ENCODE peak calls at places on chromosomes 4 and X, in four cellular contexts. A is GM10248, M is ovary, S is adrenal gland. V is an unnamed sample.

GRCh38 chrX:15292861-15293260 is 22.6 kb downstream of the ASB11 start:
- DNase-seq in A (no peak), M (no peak), S (no peak), V (no peak)

GRCh38 chr4:105951198-105951597 is 55.9 kb downstream of the NPNT start:
- DNase-seq in A (no peak), M (no peak), S (no peak), V (no peak)

GRCh38 chrX:70552174-70552704 is 107.6 kb downstream of the DLG3 start:
- DNase-seq in A (no peak), M (no peak), S (no peak), V (no peak)

GRCh38 chr4:41526628-41527027 is 11.3 kb upstream of the LIMCH1 start:
- DNase-seq in A (no peak), M (no peak), S (no peak), V (no peak)

GRCh38 chrX:153590961-153591956 is 7.7 kb downstream of the CCNQ start:
- DNase-seq in A (no peak), M (no peak), S (no peak), V (no peak)

GRCh38 chr4:70518716-70519115 is 347 bp downstream of the AMTN start:
- DNase-seq in A (no peak), M (no peak), S (no peak), V (no peak)

GRCh38 chrX:140318306-140318705 is 186.6 kb downstream of the SOX3 start:
- DNase-seq in A (no peak), M (no peak), S (no peak), V (no peak)

GRCh38 chr4:54197926-54198325 is 31.2 kb upstream of the PDGFRA start:
- DNase-seq in A (no peak), M (no peak), S (no peak), V (no peak)

GRCh38 chr4:26856906-26857277 is 3.7 kb upstream of the STIM2 start:
- DNase-seq in A (no peak), M (no peak), S (no peak), V (no peak)

DNA sequence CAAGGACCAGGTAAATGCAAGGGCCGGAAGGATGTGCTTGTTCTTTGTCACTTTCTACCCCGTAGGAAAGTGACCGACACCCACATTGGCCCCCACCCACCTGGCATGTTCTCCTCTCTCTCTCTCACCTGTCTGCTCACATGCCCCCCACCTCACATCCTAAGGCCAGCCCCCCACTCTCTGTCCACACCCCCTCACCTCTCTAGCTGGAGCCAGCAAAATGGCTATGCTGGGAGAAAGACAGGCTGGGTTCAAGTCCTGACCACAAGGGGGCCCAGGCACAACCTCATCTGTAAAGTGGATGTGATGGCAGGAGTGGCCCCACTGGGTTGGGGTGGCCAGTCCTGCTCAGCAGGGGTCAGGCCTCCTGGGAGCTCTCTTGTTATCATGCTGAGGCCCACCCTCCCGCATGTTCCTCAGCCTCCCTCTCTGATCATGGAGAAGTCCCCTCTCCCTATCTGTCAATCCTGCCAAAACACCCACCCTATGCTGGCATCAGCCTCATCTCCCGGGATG is 1.7 kb upstream of the PPP2R2C start:
- DNase-seq in A (no peak), M (no peak), S (no peak), V (no peak)
- TF ChIP-seq CTCF in A (no peak), M (no peak), S (no peak), V (no peak)

DNA sequence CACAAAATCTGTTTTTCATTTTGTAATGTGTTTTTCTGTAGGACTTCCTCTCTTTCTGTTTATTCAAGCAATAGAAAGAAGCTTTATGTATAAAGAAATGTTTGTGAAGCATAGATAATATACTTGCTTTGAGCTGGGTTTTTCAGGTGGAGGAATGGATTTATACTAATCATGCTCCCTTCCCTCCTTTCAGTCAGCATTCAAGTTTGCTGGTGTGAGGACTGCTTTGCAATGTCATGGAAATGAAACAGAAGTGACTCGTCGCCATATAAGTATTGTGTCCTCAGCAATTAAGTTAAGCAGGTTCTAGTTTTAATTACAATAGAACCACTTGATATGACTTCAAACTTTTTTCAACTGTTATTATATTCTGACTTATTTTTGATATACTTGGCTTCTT is 1447.1 kb downstream of the PCDH19 start:
- DNase-seq in A (no peak), M (no peak), S (no peak), V (no peak)
- TF ChIP-seq CTCF in A (no peak), M (no peak), S (no peak), V (no peak)

GRCh38 chr4:25797136-25797535 is 65.7 kb downstream of the SEL1L3 start:
- DNase-seq in A (no peak), M (no peak), S (no peak), V (no peak)
- TF ChIP-seq CTCF in A (no peak), M (no peak), S (no peak), V (no peak)

GRCh38 chrX:110442631-110443030 is 84.0 kb downstream of the RTL9 start:
- DNase-seq in A (no peak), M (no peak), S (peak), V (peak)
- TF ChIP-seq CTCF in A (no peak), M (no peak), S (no peak), V (peak)

DNA sequence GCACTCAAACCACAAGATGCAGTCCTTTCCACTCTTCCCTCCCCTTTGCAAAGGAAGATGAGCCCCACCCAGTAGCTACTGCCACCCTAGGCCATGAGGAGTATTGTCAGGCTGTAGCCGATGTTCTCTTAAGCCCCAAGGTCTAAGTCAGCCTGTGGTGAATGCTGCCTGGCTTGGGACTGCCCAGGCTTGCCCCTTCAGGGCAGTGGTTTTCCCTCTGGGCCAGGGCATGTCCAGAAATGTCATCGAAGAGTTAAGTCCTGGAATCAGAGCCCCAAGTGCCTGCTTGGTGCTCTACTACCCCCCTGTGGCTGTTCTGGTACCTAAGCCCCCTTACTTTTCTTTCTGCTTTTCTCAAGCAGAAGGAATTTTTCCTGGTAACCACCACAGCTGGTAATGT is 11.8 kb upstream of the PGK1 start:
- DNase-seq in A (no peak), M (no peak), S (no peak), V (peak)
- TF ChIP-seq CTCF in A (peak), M (no peak), S (peak), V (peak)

GRCh38 chrX:52544147-52544840 is 27.4 kb upstream of the XAGE1B start:
- DNase-seq in A (no peak), M (no peak), S (no peak), V (no peak)
- TF ChIP-seq CTCF in A (no peak), M (no peak), S (no peak), V (no peak)

DNA sequence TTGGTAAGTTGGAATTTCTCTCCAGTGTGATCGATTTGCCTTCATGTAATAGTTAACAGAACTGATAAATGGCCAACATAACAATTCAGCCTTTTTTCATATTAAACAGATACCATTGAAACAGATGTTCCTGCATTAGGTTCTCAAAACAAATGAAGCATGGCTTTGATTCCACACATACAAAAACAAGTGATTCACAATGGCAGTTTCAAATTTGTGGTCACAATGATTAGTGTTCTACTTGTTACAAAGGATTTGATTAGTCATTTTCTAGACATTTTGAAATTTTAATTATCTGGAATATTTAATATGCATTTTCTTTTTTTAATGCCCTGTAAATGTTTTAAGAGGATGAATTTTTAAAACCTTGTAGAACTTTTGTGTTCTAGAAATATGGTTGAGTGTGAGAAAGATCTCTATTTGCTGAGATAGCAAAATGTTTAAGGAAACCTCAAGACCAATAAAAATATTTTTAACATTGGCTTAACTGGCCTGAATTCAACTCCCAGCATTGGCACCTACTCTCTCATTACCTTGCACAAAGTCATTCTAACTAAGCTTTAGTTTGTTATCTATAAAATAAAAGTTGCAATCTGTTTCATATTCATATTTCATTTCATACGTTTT is 18.9 kb upstream of the GLRA3 start:
- DNase-seq in A (no peak), M (no peak), S (no peak), V (no peak)
- TF ChIP-seq CTCF in A (no peak), M (no peak), S (no peak), V (no peak)

GRCh38 chrX:44544036-44544435 is 1.4 kb upstream of the FUNDC1 start:
- DNase-seq in A (no peak), M (no peak), S (no peak), V (no peak)

GRCh38 chrX:44542567-44543325 is at the start of gene FUNDC1:
- DNase-seq in A (peak), M (peak), S (peak), V (peak)
- TF ChIP-seq CTCF in A (no peak), M (no peak), S (no peak), V (peak)

GRCh38 chrX:148049441-148049840 is 68.3 kb downstream of the FMR1NB start:
- DNase-seq in A (peak), M (no peak), S (no peak), V (peak)
- TF ChIP-seq CTCF in A (peak), M (no peak), S (peak), V (peak)

DNA sequence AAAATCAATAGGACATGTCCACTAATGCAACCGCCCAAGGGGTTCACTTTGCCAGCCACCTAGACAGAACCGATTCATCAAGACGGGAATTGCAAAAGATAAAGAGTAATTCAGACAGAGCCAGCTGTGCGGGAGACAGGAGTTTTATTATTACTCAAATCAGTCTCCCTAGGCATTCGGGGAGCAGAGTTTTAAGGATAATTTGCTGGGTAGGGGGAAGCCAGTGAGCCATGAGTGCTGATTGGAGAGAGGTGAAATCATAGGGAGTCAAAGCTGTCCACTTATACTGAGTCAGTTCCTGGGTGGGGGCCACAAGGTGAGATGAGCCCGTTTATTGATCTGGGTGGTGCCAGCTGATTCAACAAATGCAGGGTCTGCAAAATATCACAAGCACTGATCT is 8.5 kb downstream of the TMEM184C start:
- DNase-seq in A (no peak), M (no peak), S (no peak), V (no peak)
- TF ChIP-seq CTCF in A (no peak), M (no peak), S (no peak), V (no peak)